ENCODE peak calls at places on chromosomes 13 and 19, in nine cellular contexts. Y, C, P, A, X, F, O, D and M are unnamed samples.

GRCh38 chr19:33175886-33176669 is 18.1 kb upstream of the LRP3 start:
- DNase-seq in Y (no peak), O (no peak), D (no peak), X (peak; percentile 75), A (no peak), C (peak; percentile 17), P (no peak), F (no peak), M (no peak)

GRCh38 chr13:69565334-69565733 is 542.3 kb upstream of the ATXN8OS start:
- DNase-seq in A (no peak), D (no peak), P (peak; percentile 34), C (peak; percentile 20), O (peak; percentile 35), X (peak; percentile 22), Y (peak; percentile 64), F (no peak), M (peak; percentile 31)

GRCh38 chr19:34310494-34310981 is 54.5 kb upstream of the GPI start:
- DNase-seq in O (peak; percentile 60), A (no peak), X (no peak), D (no peak), C (peak; percentile 89), P (no peak), F (no peak), Y (no peak), M (no peak)

GRCh38 chr19:54390942-54391577 is 24.2 kb upstream of the TTYH1 start:
- DNase-seq in X (peak; percentile 68), A (no peak), F (peak; percentile 71), P (peak; percentile 77), D (peak; percentile 39), Y (peak; percentile 82), C (peak; percentile 82), O (peak; percentile 46), M (peak; percentile 68)

GRCh38 chr19:10816691-10817090 is 19.3 kb downstream of the TMED1 start:
- DNase-seq in C (no peak), X (peak; percentile 58), Y (no peak), P (no peak), O (no peak), D (no peak), A (no peak), F (no peak), M (no peak)

GRCh38 chr19:54341295-54341694 is 2.3 kb upstream of the LILRA4 start:
- DNase-seq in D (no peak), C (no peak), X (no peak), F (no peak), P (no peak), O (no peak), A (no peak), Y (no peak), M (no peak)

GRCh38 chr19:16417660-16418596 is 53.8 kb downstream of the EPS15L1 start:
- DNase-seq in A (peak; percentile 83), D (peak; percentile 70), C (peak; percentile 79), X (peak; percentile 91), O (peak; percentile 66), F (peak; percentile 56), Y (peak; percentile 89), P (peak; percentile 85), M (peak; percentile 77)

GRCh38 chr19:1105873-1106840 is 2.4 kb downstream of the GPX4 start:
- DNase-seq in Y (no peak), P (no peak), C (no peak), F (no peak), D (no peak), O (no peak), A (no peak), X (no peak), M (no peak)

GRCh38 chr19:53076984-53077383 is 26.2 kb downstream of the ZNF160 start:
- DNase-seq in D (no peak), O (peak; percentile 13), C (peak; percentile 25), Y (peak; percentile 91), F (peak; percentile 49), A (no peak), P (peak; percentile 91), X (peak; percentile 72), M (peak; percentile 78)

GRCh38 chr13:49858183-49858856 is 65.8 kb upstream of the KPNA3 start:
- DNase-seq in A (no peak), P (no peak), X (no peak), D (no peak), Y (no peak), C (no peak), O (no peak), F (peak; percentile 36), M (no peak)

GRCh38 chr19:38700350-38700932 is 43.8 kb downstream of the CAPN12 start:
- DNase-seq in C (no peak), O (no peak), X (no peak), P (no peak), Y (no peak), A (no peak), F (no peak), D (no peak), M (no peak)

DNA sequence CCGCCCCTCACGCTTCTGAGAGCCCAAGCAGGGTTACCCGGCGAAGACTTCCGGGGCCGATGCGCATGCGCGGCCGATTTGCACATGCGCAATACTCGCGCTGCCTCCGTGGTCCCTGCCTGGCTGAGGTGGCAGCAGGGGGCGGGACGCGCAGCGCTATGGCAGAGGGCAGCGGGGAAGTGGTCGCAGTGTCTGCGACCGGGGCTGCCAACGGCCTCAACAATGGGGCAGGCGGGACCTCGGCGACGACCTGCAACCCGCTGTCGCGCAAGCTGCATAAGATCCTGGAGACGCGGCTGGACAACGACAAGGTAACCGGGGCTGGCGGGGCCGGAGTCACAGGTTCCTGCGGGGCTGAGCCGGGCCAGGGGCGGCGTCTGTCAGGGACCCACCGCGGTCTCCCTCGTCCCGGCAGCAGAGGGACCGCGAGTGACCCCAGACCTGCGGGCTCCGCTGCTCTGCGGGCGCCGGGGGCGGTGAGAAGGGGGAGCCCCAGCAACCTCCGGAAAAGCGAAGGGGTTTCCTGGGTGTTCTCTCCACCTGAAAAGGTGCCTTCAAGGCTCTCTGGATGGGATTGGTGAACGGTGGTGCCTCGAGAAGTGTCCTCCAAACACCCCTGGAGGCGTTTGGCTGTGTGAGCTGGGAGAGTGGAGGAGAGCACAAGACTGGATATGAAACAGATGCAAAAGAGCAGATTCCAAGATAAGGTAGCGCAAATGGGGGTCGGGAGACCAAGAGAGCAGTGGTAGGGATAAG is at the start of gene COG6:
- DNase-seq in P (peak; percentile 93), D (peak; percentile 94), F (peak; percentile 91), O (peak; percentile 94), X (peak; percentile 94), C (peak; percentile 91), A (peak; percentile 95), Y (peak; percentile 95), M (peak; percentile 98)
- TF ChIP-seq CTCF in P (no peak), D (peak; percentile 15), F (no peak), O (no peak), X (peak; percentile 23), C (peak; percentile 38), A (no peak), Y (peak; percentile 9), M (no peak)

GRCh38 chr19:30000862-30001261 is 58.8 kb downstream of the URI1 start:
- DNase-seq in A (no peak), X (no peak), Y (no peak), F (no peak), C (no peak), P (no peak), O (no peak), D (no peak), M (no peak)

GRCh38 chr19:30001301-30001700 is 59.3 kb downstream of the URI1 start:
- DNase-seq in Y (no peak), X (no peak), F (no peak), P (no peak), C (no peak), A (no peak), O (no peak), D (no peak), M (no peak)

GRCh38 chr19:30003862-30004261 is 61.8 kb downstream of the URI1 start:
- DNase-seq in D (no peak), A (no peak), X (no peak), F (no peak), O (no peak), P (no peak), Y (no peak), C (no peak), M (no peak)

GRCh38 chr19:29999490-29999889 is 57.5 kb downstream of the URI1 start:
- DNase-seq in Y (no peak), F (no peak), P (no peak), O (no peak), D (no peak), C (no peak), A (no peak), X (no peak), M (no peak)

GRCh38 chr19:30001794-30002193 is 59.8 kb downstream of the URI1 start:
- DNase-seq in X (no peak), D (no peak), F (no peak), A (no peak), C (peak; percentile 6), O (no peak), P (no peak), Y (no peak), M (peak; percentile 10)
- TF ChIP-seq CTCF in X (no peak), D (no peak), F (no peak), A (no peak), C (peak; percentile 51), O (no peak), P (no peak), Y (no peak), M (peak; percentile 19)

DNA sequence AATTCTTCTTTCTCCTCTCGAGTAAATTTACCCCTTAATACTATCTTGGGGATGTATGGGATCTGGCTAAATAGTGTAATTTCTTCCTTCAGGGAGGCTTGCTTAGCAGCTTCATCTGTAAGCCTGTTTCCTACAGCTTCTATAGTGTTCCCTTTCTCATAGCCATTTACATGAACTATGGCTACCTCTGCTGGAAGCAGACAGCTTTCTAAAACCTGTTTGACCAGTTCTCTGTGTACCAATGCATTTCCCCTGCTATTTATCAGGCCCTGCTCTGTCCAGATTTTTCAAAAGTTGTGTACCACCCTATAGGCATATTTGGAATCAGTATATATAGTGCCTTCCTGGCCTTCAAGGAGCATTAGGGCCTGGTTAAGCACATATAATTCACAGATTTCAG is 113.6 kb upstream of the PCDH9 start:
- DNase-seq in C (no peak), X (no peak), O (no peak), F (no peak), D (no peak), Y (no peak), P (no peak), A (no peak), M (no peak)
- TF ChIP-seq CTCF in C (no peak), X (no peak), O (no peak), F (no peak), D (no peak), Y (no peak), P (no peak), A (no peak), M (no peak)

GRCh38 chr19:36051236-36051635 is 2.8 kb downstream of the THAP8 start:
- DNase-seq in O (no peak), Y (peak; percentile 85), C (peak; percentile 40), D (no peak), X (no peak), F (no peak), A (no peak), P (peak; percentile 73), M (peak; percentile 27)
- TF ChIP-seq CTCF in O (no peak), Y (peak; percentile 75), C (peak; percentile 80), D (no peak), X (no peak), F (no peak), A (no peak), P (peak; percentile 16), M (no peak)